ENCODE peak calls at places on chromosomes 5 and 9, in ten cellular contexts. H, Y, P, E, Z, B, D, T, G and U are unnamed samples.
A peak's percentile ranks its signal among the peaks of the same experiment; 100 is the strongest.

GRCh38 chr9:133106511-133107244 is 14.4 kb downstream of the RALGDS start:
- DNase-seq in Z (no peak), P (no peak), Y (no peak), G (no peak), B (no peak), H (no peak), T (no peak), E (peak; percentile 67), D (no peak), U (no peak)

GRCh38 chr9:79974806-79975422 is 403.1 kb downstream of the TLE4 start:
- DNase-seq in G (no peak), Y (no peak), P (no peak), Z (no peak), H (no peak), E (no peak), T (no peak), B (no peak), D (no peak), U (no peak)

GRCh38 chr5:44225231-44226160 is 163.7 kb downstream of the FGF10 start:
- DNase-seq in P (no peak), H (no peak), E (no peak), G (no peak), D (no peak), B (no peak), Z (no peak), T (no peak), Y (no peak), U (no peak)

GRCh38 chr5:97134634-97135033 is 7.8 kb downstream of the LIX1 start:
- DNase-seq in E (no peak), D (peak; percentile 32), G (no peak), B (no peak), Z (no peak), H (no peak), T (no peak), Y (no peak), P (no peak), U (no peak)

GRCh38 chr5:126514159-126515141 is 80.6 kb downstream of the ALDH7A1 start:
- DNase-seq in B (no peak), Z (no peak), D (no peak), E (no peak), G (no peak), Y (no peak), H (peak; percentile 59), T (no peak), P (no peak), U (no peak)

GRCh38 chr9:116154976-116155699 is 1.5 kb downstream of the PAPPA start:
- DNase-seq in Z (no peak), P (no peak), H (peak; percentile 72), T (no peak), G (no peak), E (peak; percentile 76), D (no peak), B (peak; percentile 41), Y (no peak), U (no peak)

GRCh38 chr9:92564982-92565381 is 29.2 kb upstream of the ECM2 start:
- DNase-seq in G (no peak), H (peak; percentile 44), Z (no peak), B (no peak), P (no peak), D (no peak), T (no peak), Y (peak; percentile 31), E (no peak), U (no peak)

GRCh38 chr5:36305571-36306326 is 4.0 kb upstream of the RANBP3L start:
- DNase-seq in H (peak; percentile 64), G (no peak), B (peak; percentile 42), T (peak; percentile 47), E (no peak), Z (peak; percentile 44), Y (no peak), P (peak; percentile 71), D (no peak), U (no peak)

GRCh38 chr9:16626577-16627130 is 243.8 kb downstream of the BNC2 start:
- DNase-seq in G (peak; percentile 66), B (peak; percentile 70), T (no peak), P (no peak), Z (peak; percentile 33), D (peak; percentile 43), Y (no peak), E (no peak), H (peak; percentile 90), U (no peak)

GRCh38 chr5:83509535-83509934 is 38.0 kb downstream of the VCAN start:
- DNase-seq in E (no peak), D (peak; percentile 69), G (no peak), T (no peak), H (peak; percentile 78), Z (no peak), P (peak; percentile 1), B (peak; percentile 50), Y (no peak), U (no peak)

GRCh38 chr9:17905356-17906203 is 326.7 kb downstream of the SH3GL2 start:
- DNase-seq in B (peak; percentile 8), H (no peak), P (no peak), G (no peak), T (no peak), Y (no peak), D (no peak), E (no peak), Z (no peak), U (no peak)
- H3K4me3 ChIP-seq in B (peak overlapping the region; percentile 52), H (no peak overlapping the region), P (no peak overlapping the region), G (peak overlapping the region; percentile 10), T (no peak overlapping the region), Y (no peak overlapping the region), D (no peak overlapping the region), E (peak overlapping the region; percentile 70), Z (peak overlapping the region; percentile 63), U (no peak overlapping the region)

GRCh38 chr5:80189201-80189600 is 66.6 kb downstream of the SERINC5 start:
- DNase-seq in D (no peak), B (no peak), H (no peak), Y (no peak), Z (no peak), T (no peak), P (no peak), E (no peak), G (no peak), U (no peak)

GRCh38 chr5:80190960-80191359 is 64.9 kb downstream of the SERINC5 start:
- DNase-seq in E (no peak), G (no peak), T (no peak), D (no peak), Y (no peak), Z (no peak), B (no peak), P (no peak), H (no peak), U (no peak)

GRCh38 chr5:80187691-80188090 is 68.2 kb downstream of the SERINC5 start:
- DNase-seq in Z (no peak), E (no peak), B (no peak), G (no peak), P (peak; percentile 23), D (no peak), H (no peak), T (no peak), Y (no peak), U (no peak)

GRCh38 chr5:80191397-80191796 is 64.5 kb downstream of the SERINC5 start:
- DNase-seq in Z (no peak), T (no peak), H (no peak), E (no peak), B (no peak), G (no peak), D (no peak), Y (no peak), P (no peak), U (no peak)

GRCh38 chr5:80189701-80190100 is 66.1 kb downstream of the SERINC5 start:
- DNase-seq in H (no peak), D (no peak), Z (no peak), G (no peak), P (no peak), T (no peak), Y (no peak), E (no peak), B (no peak), U (no peak)
- H3K4me3 ChIP-seq in H (no peak overlapping the region), D (no peak overlapping the region), Z (no peak overlapping the region), G (no peak overlapping the region), P (no peak overlapping the region), T (no peak overlapping the region), Y (no peak overlapping the region), E (no peak overlapping the region), B (no peak overlapping the region), U (no peak overlapping the region)

DNA sequence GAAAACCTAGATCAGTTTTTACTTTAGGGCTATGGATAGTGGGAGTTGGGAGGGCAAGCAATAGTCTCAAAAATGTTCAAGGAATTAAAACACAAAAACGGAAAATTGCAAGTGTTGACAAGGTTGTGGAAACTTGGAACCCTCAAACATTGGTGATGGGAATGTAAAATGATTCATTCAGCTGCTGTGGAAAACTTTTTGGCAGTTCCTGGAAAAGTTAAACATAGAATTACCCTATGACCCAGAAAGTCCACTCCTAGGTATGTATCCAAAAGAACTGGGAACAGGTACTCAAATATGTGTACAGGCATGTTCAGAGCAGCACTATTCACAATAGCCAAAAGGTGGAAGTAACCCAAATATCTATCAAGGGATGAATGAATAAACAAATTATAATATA is 1.2 kb upstream of the MSANTD3 start:
- DNase-seq in T (no peak), P (no peak), D (no peak), Y (no peak), E (no peak), Z (no peak), B (no peak), G (no peak), H (no peak), U (no peak)
- H3K4me3 ChIP-seq in T (no peak overlapping the region), P (no peak overlapping the region), D (no peak overlapping the region), Y (no peak overlapping the region), E (no peak overlapping the region), Z (no peak overlapping the region), B (no peak overlapping the region), G (peak overlapping the region; percentile 63), H (no peak overlapping the region), U (no peak overlapping the region)

GRCh38 chr5:169301386-169301930 is 519 bp upstream of the SLIT3 start:
- DNase-seq in G (no peak), Y (no peak), H (no peak), D (no peak), Z (no peak), B (no peak), E (peak; percentile 78), P (no peak), T (no peak), U (no peak)

GRCh38 chr5:169302491-169303118 is 1.7 kb upstream of the SLIT3 start:
- DNase-seq in T (peak; percentile 65), Z (peak; percentile 66), Y (peak; percentile 62), P (peak; percentile 75), E (peak; percentile 82), H (peak; percentile 86), B (peak; percentile 88), D (peak; percentile 76), G (peak; percentile 85), U (peak; percentile 41)

GRCh38 chr5:169303119-169303515 is 2.2 kb upstream of the SLIT3 start:
- DNase-seq in T (no peak), B (no peak), D (no peak), E (no peak), Z (no peak), G (no peak), H (no peak), Y (no peak), P (no peak), U (no peak)

GRCh38 chr5:169300468-169301385 is at the start of gene SLIT3:
- DNase-seq in B (peak; percentile 91), Y (peak; percentile 52), T (no peak), E (peak; percentile 94), H (peak; percentile 88), Z (no peak), P (no peak), D (peak; percentile 52), G (peak; percentile 86), U (no peak)

DNA sequence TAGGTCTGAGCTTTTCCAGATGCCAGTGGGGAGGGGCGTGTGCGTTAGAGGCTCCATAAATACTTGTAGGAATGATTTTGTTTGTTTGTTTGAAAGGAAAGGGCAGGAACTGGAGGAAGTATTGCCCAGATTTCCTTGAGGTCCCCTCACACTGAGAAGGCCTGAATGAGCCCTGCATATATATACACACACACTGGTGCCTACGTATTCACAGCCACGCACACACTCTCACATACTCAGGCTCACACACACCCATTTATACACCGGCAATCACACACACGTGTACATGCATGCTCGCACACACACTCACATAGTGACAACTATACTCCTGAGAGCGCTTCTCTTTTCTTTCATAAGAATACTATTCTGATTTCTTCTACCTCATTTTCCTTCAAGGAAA is 1.1 kb upstream of the SLIT3 start:
- DNase-seq in Y (no peak), Z (no peak), G (no peak), D (no peak), E (no peak), P (no peak), H (peak; percentile 11), B (no peak), T (no peak), U (no peak)
- H3K4me3 ChIP-seq in Y (no peak overlapping the region), Z (no peak overlapping the region), G (no peak overlapping the region), D (no peak overlapping the region), E (peak overlapping the region; percentile 18), P (no peak overlapping the region), H (no peak overlapping the region), B (no peak overlapping the region), T (no peak overlapping the region), U (no peak overlapping the region)